ENCODE peak calls at places on chromosome 14, in ten cellular contexts. P is IMR-90, C is testis, Y is cardiac muscle cell, J is sigmoid colon, Z is HFF-Myc, I is lung, X is spleen, W is body of pancreas, R is HFFc6. F is an unnamed sample.

GRCh38 chr14:61887628-61888027 is 125.4 kb downstream of the SNAPC1 start:
- DNase-seq in P (no peak), C (no peak), Y (no peak), J (no peak), Z (no peak), I (no peak), X (no peak), W (no peak), R (no peak), F (no peak)

GRCh38 chr14:53336729-53337128 is 183.6 kb upstream of the DDHD1 start:
- DNase-seq in P (no peak), C (no peak), Y (no peak), J (no peak), Z (no peak), I (no peak), X (no peak), W (no peak), R (no peak), F (no peak)

GRCh38 chr14:71380271-71380670 is 473.0 kb downstream of the PCNX1 start:
- DNase-seq in P (peak), C (no peak), Y (peak), J (no peak), Z (no peak), I (no peak), X (no peak), W (no peak), R (peak), F (no peak)

GRCh38 chr14:77140937-77141591 is 527 bp downstream of the ZDHHC22 start:
- DNase-seq in P (peak), C (no peak), Y (peak), J (no peak), Z (no peak), I (no peak), X (peak), W (no peak), R (no peak), F (no peak)

GRCh38 chr14:38129705-38130104 is 78.0 kb upstream of the SSTR1 start:
- DNase-seq in P (no peak), C (no peak), Y (no peak), J (no peak), Z (no peak), I (no peak), X (no peak), W (no peak), R (no peak), F (no peak)

GRCh38 chr14:76957224-76957881 is 71.2 kb downstream of the IRF2BPL start:
- DNase-seq in P (no peak), C (no peak), Y (no peak), J (no peak), Z (no peak), I (no peak), X (no peak), W (no peak), R (no peak), F (no peak)

GRCh38 chr14:95156765-95157194 is 549 bp downstream of the DICER1 start:
- DNase-seq in P (peak), C (peak), Y (peak), J (peak), Z (no peak), I (peak), X (peak), W (peak), R (no peak), F (peak)

GRCh38 chr14:23053426-23053825 is 3.9 kb downstream of the CDH24 start:
- DNase-seq in P (no peak), C (no peak), Y (no peak), J (no peak), Z (no peak), I (no peak), X (no peak), W (no peak), R (no peak), F (no peak)

GRCh38 chr14:65052832-65053231 is 49.5 kb downstream of the MAX start:
- DNase-seq in P (no peak), C (no peak), Y (no peak), J (no peak), Z (no peak), I (no peak), X (no peak), W (no peak), R (no peak), F (no peak)

GRCh38 chr14:104982548-104983230 is 2.9 kb upstream of the CLBA1 start:
- DNase-seq in P (no peak), C (no peak), Y (no peak), J (peak), Z (no peak), I (no peak), X (peak), W (no peak), R (no peak), F (peak)

GRCh38 chr14:95056476-95056875 is 100.9 kb downstream of the DICER1 start:
- DNase-seq in P (no peak), C (no peak), Y (no peak), J (peak), Z (no peak), I (no peak), X (no peak), W (peak), R (no peak), F (no peak)

GRCh38 chr14:36451346-36452065 is 68.5 kb downstream of the NKX2-1 start:
- DNase-seq in P (no peak), C (no peak), Y (peak), J (no peak), Z (no peak), I (peak), X (no peak), W (no peak), R (no peak), F (no peak)

GRCh38 chr14:104873380-104874055 is 8.4 kb downstream of the CEP170B start:
- DNase-seq in P (no peak), C (no peak), Y (no peak), J (no peak), Z (no peak), I (no peak), X (peak), W (no peak), R (no peak), F (no peak)

GRCh38 chr14:30656190-30656632 is 34.1 kb downstream of the SCFD1 start:
- DNase-seq in P (peak), C (peak), Y (peak), J (no peak), Z (peak), I (no peak), X (no peak), W (peak), R (peak), F (peak)

GRCh38 chr14:61584258-61584657 is 111.1 kb upstream of the HIF1A start:
- DNase-seq in P (peak), C (no peak), Y (peak), J (no peak), Z (no peak), I (no peak), X (no peak), W (no peak), R (peak), F (peak)

GRCh38 chr14:24935796-24936195 is 114.2 kb downstream of the STXBP6 start:
- DNase-seq in P (peak), C (no peak), Y (no peak), J (no peak), Z (peak), I (no peak), X (no peak), W (no peak), R (no peak), F (no peak)

GRCh38 chr14:50023671-50024490 is 92.5 kb downstream of the VCPKMT start:
- DNase-seq in P (peak), C (peak), Y (no peak), J (peak), Z (no peak), I (no peak), X (no peak), W (no peak), R (peak), F (peak)

GRCh38 chr14:102923201-102923919 is 897 bp downstream of the AMN start:
- DNase-seq in P (no peak), C (no peak), Y (no peak), J (no peak), Z (no peak), I (no peak), X (no peak), W (no peak), R (no peak), F (no peak)

GRCh38 chr14:25094171-25094907 is 44.4 kb upstream of the STXBP6 start:
- DNase-seq in P (peak), C (no peak), Y (no peak), J (no peak), Z (no peak), I (no peak), X (no peak), W (no peak), R (no peak), F (no peak)

GRCh38 chr14:63308723-63309317 is 9.9 kb downstream of the GPHB5 start:
- DNase-seq in P (peak), C (no peak), Y (peak), J (no peak), Z (no peak), I (no peak), X (no peak), W (peak), R (no peak), F (peak)

GRCh38 chr14:90739318-90740077 is 76.7 kb downstream of the TTC7B start:
- DNase-seq in P (peak), C (no peak), Y (no peak), J (no peak), Z (no peak), I (no peak), X (no peak), W (no peak), R (no peak), F (no peak)

GRCh38 chr14:92687681-92688433 is 60.6 kb downstream of the LGMN start:
- DNase-seq in P (no peak), C (no peak), Y (peak), J (peak), Z (no peak), I (no peak), X (peak), W (peak), R (no peak), F (no peak)

GRCh38 chr14:103126873-103127304 is 3.6 kb downstream of the TNFAIP2 start:
- DNase-seq in P (no peak), C (no peak), Y (peak), J (peak), Z (no peak), I (peak), X (peak), W (peak), R (no peak), F (peak)

GRCh38 chr14:33184587-33184986 is 245.9 kb downstream of the NPAS3 start:
- DNase-seq in P (no peak), C (no peak), Y (no peak), J (no peak), Z (peak), I (no peak), X (no peak), W (no peak), R (no peak), F (peak)

GRCh38 chr14:59454131-59454530 is 11.0 kb downstream of the GPR135 start:
- DNase-seq in P (peak), C (no peak), Y (no peak), J (no peak), Z (peak), I (no peak), X (no peak), W (no peak), R (peak), F (peak)

GRCh38 chr14:50920482-50921225 is 23.6 kb downstream of the PYGL start:
- DNase-seq in P (peak), C (no peak), Y (peak), J (no peak), Z (peak), I (no peak), X (no peak), W (no peak), R (peak), F (peak)

GRCh38 chr14:58401587-58401986 is 5.9 kb downstream of the TOMM20L start:
- DNase-seq in P (no peak), C (no peak), Y (no peak), J (no peak), Z (no peak), I (no peak), X (no peak), W (no peak), R (no peak), F (peak)
- TF ChIP-seq CTCF in P (no peak), C (no peak), Y (no peak), J (no peak), Z (no peak), I (no peak), X (no peak), W (no peak), R (peak), F (no peak)

DNA sequence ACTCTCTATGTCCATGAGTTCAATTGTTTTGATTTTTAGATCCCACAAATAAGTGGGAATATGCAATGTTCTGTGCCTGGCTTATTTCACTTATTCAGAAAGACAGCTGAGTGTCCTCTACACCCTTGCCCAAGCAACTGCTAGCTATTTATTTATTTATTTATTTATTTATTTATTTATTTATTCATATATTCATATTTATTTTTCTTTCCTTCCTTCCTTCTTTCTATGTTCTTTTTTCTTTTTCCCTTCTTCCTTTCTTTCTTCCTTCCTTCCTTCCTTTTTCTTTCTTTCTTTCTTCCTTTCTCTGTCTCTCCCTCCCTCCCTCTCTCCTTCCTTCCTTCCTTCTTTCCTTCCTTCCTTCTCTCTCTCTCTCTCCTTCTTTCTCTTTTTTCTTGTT is 563.4 kb downstream of the BCL11B start:
- DNase-seq in P (no peak), C (no peak), Y (no peak), J (no peak), Z (no peak), I (no peak), X (no peak), W (no peak), R (no peak), F (no peak)
- TF ChIP-seq CTCF in P (no peak), C (no peak), Y (no peak), J (no peak), Z (no peak), I (no peak), X (no peak), W (no peak), R (no peak), F (no peak)

GRCh38 chr14:89280612-89281011 is 136.4 kb downstream of the FOXN3 start:
- DNase-seq in P (no peak), C (no peak), Y (no peak), J (no peak), Z (no peak), I (no peak), X (no peak), W (no peak), R (no peak), F (no peak)

GRCh38 chr14:89288114-89288513 is 128.9 kb downstream of the FOXN3 start:
- DNase-seq in P (no peak), C (no peak), Y (no peak), J (no peak), Z (no peak), I (no peak), X (no peak), W (peak), R (no peak), F (no peak)

GRCh38 chr14:89282191-89282590 is 134.8 kb downstream of the FOXN3 start:
- DNase-seq in P (no peak), C (no peak), Y (no peak), J (no peak), Z (no peak), I (no peak), X (no peak), W (no peak), R (no peak), F (no peak)

GRCh38 chr14:89283327-89284060 is 133.5 kb downstream of the FOXN3 start:
- DNase-seq in P (no peak), C (no peak), Y (no peak), J (no peak), Z (no peak), I (no peak), X (no peak), W (no peak), R (no peak), F (no peak)

GRCh38 chr14:89284368-89285058 is 132.5 kb downstream of the FOXN3 start:
- DNase-seq in P (peak), C (no peak), Y (no peak), J (no peak), Z (no peak), I (no peak), X (no peak), W (peak), R (no peak), F (no peak)
- TF ChIP-seq CTCF in P (no peak), C (no peak), Y (no peak), J (no peak), Z (no peak), I (no peak), X (no peak), W (peak), R (no peak), F (no peak)

DNA sequence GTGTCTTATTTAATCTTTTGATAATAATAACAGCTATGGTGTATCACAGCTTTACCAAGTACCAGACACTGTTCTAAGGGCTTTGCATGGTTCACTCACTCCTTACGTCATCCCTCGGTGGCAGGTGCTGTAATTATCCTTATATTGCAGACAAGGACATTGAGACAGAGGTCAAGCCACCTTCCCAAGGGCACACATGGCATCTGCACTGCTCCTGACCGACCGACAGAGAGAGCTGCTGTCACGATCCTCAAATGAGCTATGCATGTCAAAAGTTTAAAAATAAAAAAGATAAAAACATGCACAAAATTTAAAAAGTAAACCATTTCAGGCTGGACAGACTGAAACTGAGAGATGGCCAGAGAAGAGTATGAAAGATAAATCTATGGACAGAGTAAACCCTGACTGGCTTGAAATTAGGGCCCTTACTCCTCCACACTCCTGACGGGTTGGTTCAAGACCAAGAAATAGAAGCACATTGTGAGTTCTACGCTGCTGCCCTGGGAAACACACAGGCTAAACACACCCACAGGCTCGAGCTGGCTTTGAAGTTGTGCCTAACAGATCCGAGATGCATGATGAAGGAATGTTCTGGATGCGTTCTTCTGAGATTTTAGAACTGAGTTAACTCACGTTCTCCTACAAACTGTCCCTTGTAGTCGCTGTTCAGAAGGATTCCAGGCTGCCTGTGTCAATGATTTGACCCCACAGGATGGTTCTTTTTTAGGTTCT is 268.7 kb downstream of the ZFP36L1 start:
- DNase-seq in P (no peak), C (peak), Y (no peak), J (no peak), Z (no peak), I (no peak), X (no peak), W (peak), R (no peak), F (no peak)
- TF ChIP-seq CTCF in P (no peak), C (peak), Y (peak), J (no peak), Z (no peak), I (no peak), X (no peak), W (peak), R (no peak), F (no peak)

GRCh38 chr14:99522934-99523660 is 41.9 kb downstream of the CCNK start:
- DNase-seq in P (peak), C (no peak), Y (peak), J (no peak), Z (no peak), I (no peak), X (peak), W (no peak), R (peak), F (no peak)

GRCh38 chr14:99525699-99526080 is 44.5 kb downstream of the CCNK start:
- DNase-seq in P (no peak), C (no peak), Y (no peak), J (no peak), Z (no peak), I (no peak), X (no peak), W (no peak), R (no peak), F (no peak)

GRCh38 chr14:99524091-99524661 is 43.0 kb downstream of the CCNK start:
- DNase-seq in P (no peak), C (no peak), Y (no peak), J (no peak), Z (no peak), I (no peak), X (peak), W (no peak), R (no peak), F (no peak)

GRCh38 chr14:99523661-99524050 is 42.4 kb downstream of the CCNK start:
- DNase-seq in P (no peak), C (no peak), Y (no peak), J (no peak), Z (no peak), I (no peak), X (peak), W (no peak), R (no peak), F (no peak)

DNA sequence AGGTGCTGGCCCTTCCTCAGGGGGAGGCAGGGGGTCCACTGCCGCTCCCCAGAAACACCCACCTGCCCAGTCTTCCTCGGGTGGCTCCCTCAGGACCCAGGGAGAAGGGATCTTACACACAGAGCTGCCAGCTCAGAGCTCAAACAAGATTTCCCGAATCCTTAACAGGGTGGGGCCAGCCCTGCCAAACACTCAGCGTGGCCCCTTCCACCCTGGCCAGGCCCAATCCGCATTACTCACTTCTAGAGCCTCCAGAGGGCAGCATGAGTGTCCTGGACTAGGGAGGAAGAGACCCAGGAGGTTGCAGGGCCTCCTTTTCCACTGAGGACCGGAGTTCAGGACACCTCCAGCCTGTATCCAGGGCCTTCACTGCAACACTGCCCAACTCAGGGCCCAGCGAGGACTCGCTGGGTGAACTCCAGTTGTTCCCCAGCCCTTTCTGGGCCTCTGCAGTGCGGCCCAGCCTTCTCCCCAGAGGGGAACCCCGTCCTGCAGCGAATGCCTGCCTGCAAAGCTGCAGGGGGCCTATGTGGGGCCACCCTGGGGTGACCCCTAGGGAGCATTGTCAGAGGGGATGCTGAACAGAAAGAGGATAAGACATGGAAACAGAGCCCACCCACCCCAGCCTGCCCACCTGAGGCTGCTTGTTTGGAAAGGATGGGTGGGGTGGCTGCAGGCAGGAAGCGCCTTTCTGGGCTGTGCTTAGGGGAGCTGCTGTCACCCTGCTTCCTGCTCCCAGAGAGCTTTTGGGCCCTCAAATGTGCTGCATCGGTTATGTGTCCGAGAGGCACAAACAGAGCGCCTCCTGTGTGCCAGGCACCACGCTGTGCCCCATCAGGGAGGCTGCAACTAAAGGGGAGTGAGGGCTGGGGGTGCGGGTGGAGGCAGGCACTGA is 43.8 kb downstream of the CCNK start:
- DNase-seq in P (peak), C (no peak), Y (peak), J (no peak), Z (no peak), I (no peak), X (peak), W (no peak), R (peak), F (peak)
- TF ChIP-seq CTCF in P (peak), C (no peak), Y (peak), J (no peak), Z (peak), I (peak), X (no peak), W (peak), R (peak), F (peak)

DNA sequence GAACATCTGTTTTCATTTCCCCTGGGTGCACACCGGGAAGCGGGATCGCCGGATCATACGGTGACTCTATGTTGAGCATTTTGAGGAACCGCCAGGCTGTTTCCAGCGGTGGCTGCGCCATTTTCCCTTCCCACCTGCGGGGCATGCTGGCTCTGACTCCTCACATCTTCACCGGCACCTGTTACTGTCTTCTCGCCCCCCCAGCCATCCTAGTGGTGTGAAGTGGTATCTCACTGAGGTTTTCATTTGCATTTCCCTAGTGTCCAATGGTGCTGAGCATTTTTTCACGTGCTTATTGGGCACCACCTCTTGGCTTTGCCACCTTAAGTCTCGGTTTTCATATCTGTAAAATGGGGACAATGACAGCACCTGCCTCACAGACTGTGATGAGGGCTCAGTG is 44.1 kb upstream of the EML1 start:
- DNase-seq in P (no peak), C (no peak), Y (no peak), J (no peak), Z (no peak), I (no peak), X (no peak), W (no peak), R (no peak), F (no peak)
- TF ChIP-seq CTCF in P (peak), C (no peak), Y (peak), J (no peak), Z (peak), I (no peak), X (no peak), W (no peak), R (peak), F (peak)

F was measured in MCF 10A.